ENCODE peak calls at places on chromosomes 6 and 20, in ten cellular contexts. One of them, this sample, is unnamed.
A peak's percentile ranks its signal among the peaks of the same experiment; 100 is the strongest.

GRCh38 chr20:2626853-2627541 is 25.4 kb upstream of the NOP56 start:
- DNase-seq in T47D: peak; percentile 73
- DNase-seq in dermis blood vessel endothelial cell: peak; percentile 77
- DNase-seq in epithelial cell of esophagus: peak; percentile 97
- DNase-seq in EH: peak; percentile 80
- DNase-seq in NCI-H2029: peak; percentile 5
- DNase-seq in MM.1S: no peak
- DNase-seq in H54: no peak
- DNase-seq in foreskin fibroblast: peak; percentile 96
- DNase-seq in A549: no peak
- DNase-seq in this sample: no peak

GRCh38 chr20:48656661-48657211 is 171.1 kb downstream of the PREX1 start:
- DNase-seq in T47D: peak; percentile 32
- DNase-seq in dermis blood vessel endothelial cell: peak; percentile 30
- DNase-seq in epithelial cell of esophagus: no peak
- DNase-seq in EH: no peak
- DNase-seq in NCI-H2029: no peak
- DNase-seq in MM.1S: no peak
- DNase-seq in H54: peak; percentile 57
- DNase-seq in foreskin fibroblast: no peak
- DNase-seq in A549: peak; percentile 81
- DNase-seq in this sample: no peak

GRCh38 chr20:652611-653109 is 340 bp downstream of the SRXN1 start:
- DNase-seq in T47D: no peak
- DNase-seq in dermis blood vessel endothelial cell: peak; percentile 51
- DNase-seq in epithelial cell of esophagus: no peak
- DNase-seq in EH: peak; percentile 53
- DNase-seq in NCI-H2029: no peak
- DNase-seq in MM.1S: peak; percentile 36
- DNase-seq in H54: no peak
- DNase-seq in foreskin fibroblast: peak; percentile 58
- DNase-seq in A549: no peak
- DNase-seq in this sample: no peak

GRCh38 chr6:167113047-167113446 is 9.8 kb upstream of the CCR6 start:
- DNase-seq in T47D: no peak
- DNase-seq in dermis blood vessel endothelial cell: no peak
- DNase-seq in epithelial cell of esophagus: no peak
- DNase-seq in EH: no peak
- DNase-seq in NCI-H2029: no peak
- DNase-seq in MM.1S: no peak
- DNase-seq in H54: no peak
- DNase-seq in foreskin fibroblast: no peak
- DNase-seq in A549: no peak
- DNase-seq in this sample: no peak

GRCh38 chr6:33513213-33513612 is 58.8 kb downstream of the ZBTB9 start:
- DNase-seq in T47D: no peak
- DNase-seq in dermis blood vessel endothelial cell: no peak
- DNase-seq in epithelial cell of esophagus: no peak
- DNase-seq in EH: no peak
- DNase-seq in NCI-H2029: no peak
- DNase-seq in MM.1S: no peak
- DNase-seq in H54: no peak
- DNase-seq in foreskin fibroblast: no peak
- DNase-seq in A549: no peak
- DNase-seq in this sample: no peak

GRCh38 chr6:116387374-116387773 is 16.6 kb downstream of the DSE start:
- DNase-seq in T47D: no peak
- DNase-seq in dermis blood vessel endothelial cell: peak; percentile 38
- DNase-seq in epithelial cell of esophagus: peak; percentile 98
- DNase-seq in EH: peak; percentile 68
- DNase-seq in NCI-H2029: no peak
- DNase-seq in MM.1S: peak; percentile 25
- DNase-seq in H54: no peak
- DNase-seq in foreskin fibroblast: peak; percentile 56
- DNase-seq in A549: no peak
- DNase-seq in this sample: no peak

GRCh38 chr6:125804264-125804663 is 13.5 kb downstream of the NCOA7 start:
- DNase-seq in T47D: no peak
- DNase-seq in dermis blood vessel endothelial cell: no peak
- DNase-seq in epithelial cell of esophagus: peak; percentile 11
- DNase-seq in EH: no peak
- DNase-seq in NCI-H2029: no peak
- DNase-seq in MM.1S: no peak
- DNase-seq in H54: no peak
- DNase-seq in foreskin fibroblast: no peak
- DNase-seq in A549: no peak
- DNase-seq in this sample: no peak

GRCh38 chr20:25179439-25180089 is 15.9 kb upstream of the ENTPD6 start:
- DNase-seq in T47D: no peak
- DNase-seq in dermis blood vessel endothelial cell: no peak
- DNase-seq in epithelial cell of esophagus: no peak
- DNase-seq in EH: no peak
- DNase-seq in NCI-H2029: no peak
- DNase-seq in MM.1S: no peak
- DNase-seq in H54: no peak
- DNase-seq in foreskin fibroblast: no peak
- DNase-seq in A549: no peak
- DNase-seq in this sample: no peak

GRCh38 chr6:27168586-27169443 is 78.7 kb upstream of the PRSS16 start:
- DNase-seq in T47D: no peak
- DNase-seq in dermis blood vessel endothelial cell: peak; percentile 22
- DNase-seq in epithelial cell of esophagus: peak; percentile 71
- DNase-seq in EH: peak; percentile 95
- DNase-seq in NCI-H2029: no peak
- DNase-seq in MM.1S: no peak
- DNase-seq in H54: no peak
- DNase-seq in foreskin fibroblast: peak; percentile 93
- DNase-seq in A549: no peak
- DNase-seq in this sample: no peak

GRCh38 chr20:6976096-6976495 is 208.6 kb downstream of the BMP2 start:
- DNase-seq in T47D: no peak
- DNase-seq in dermis blood vessel endothelial cell: no peak
- DNase-seq in epithelial cell of esophagus: no peak
- DNase-seq in EH: peak; percentile 24
- DNase-seq in NCI-H2029: no peak
- DNase-seq in MM.1S: no peak
- DNase-seq in H54: no peak
- DNase-seq in foreskin fibroblast: peak; percentile 10
- DNase-seq in A549: no peak
- DNase-seq in this sample: no peak

GRCh38 chr20:19588731-19589130 is 169.3 kb upstream of the RIN2 start:
- DNase-seq in T47D: peak; percentile 28
- DNase-seq in dermis blood vessel endothelial cell: no peak
- DNase-seq in epithelial cell of esophagus: no peak
- DNase-seq in EH: peak; percentile 27
- DNase-seq in NCI-H2029: no peak
- DNase-seq in MM.1S: peak; percentile 23
- DNase-seq in H54: no peak
- DNase-seq in foreskin fibroblast: peak; percentile 10
- DNase-seq in A549: no peak
- DNase-seq in this sample: no peak

GRCh38 chr6:55825402-55826051 is 49.9 kb downstream of the BMP5 start:
- DNase-seq in T47D: no peak
- DNase-seq in dermis blood vessel endothelial cell: peak; percentile 23
- DNase-seq in epithelial cell of esophagus: peak; percentile 83
- DNase-seq in EH: peak; percentile 27
- DNase-seq in NCI-H2029: no peak
- DNase-seq in MM.1S: no peak
- DNase-seq in H54: no peak
- DNase-seq in foreskin fibroblast: peak; percentile 83
- DNase-seq in A549: no peak
- DNase-seq in this sample: no peak

GRCh38 chr20:62805365-62805710 is 703 bp downstream of the OGFR start:
- DNase-seq in T47D: no peak
- DNase-seq in dermis blood vessel endothelial cell: no peak
- DNase-seq in epithelial cell of esophagus: no peak
- DNase-seq in EH: peak; percentile 37
- DNase-seq in NCI-H2029: no peak
- DNase-seq in MM.1S: no peak
- DNase-seq in H54: no peak
- DNase-seq in foreskin fibroblast: peak; percentile 52
- DNase-seq in A549: no peak
- DNase-seq in this sample: no peak

GRCh38 chr20:56995635-56996075 is 270.8 kb downstream of the BMP7 start:
- DNase-seq in T47D: peak; percentile 75
- DNase-seq in dermis blood vessel endothelial cell: peak; percentile 19
- DNase-seq in epithelial cell of esophagus: peak; percentile 9
- DNase-seq in EH: no peak
- DNase-seq in NCI-H2029: no peak
- DNase-seq in MM.1S: peak; percentile 56
- DNase-seq in H54: no peak
- DNase-seq in foreskin fibroblast: peak; percentile 11
- DNase-seq in A549: peak; percentile 45
- DNase-seq in this sample: no peak

GRCh38 chr6:7086488-7086887 is 21.3 kb upstream of the RREB1 start:
- DNase-seq in T47D: no peak
- DNase-seq in dermis blood vessel endothelial cell: peak; percentile 36
- DNase-seq in epithelial cell of esophagus: peak; percentile 7
- DNase-seq in EH: peak; percentile 52
- DNase-seq in NCI-H2029: no peak
- DNase-seq in MM.1S: peak; percentile 68
- DNase-seq in H54: no peak
- DNase-seq in foreskin fibroblast: peak; percentile 36
- DNase-seq in A549: no peak
- DNase-seq in this sample: no peak